ENCODE peak calls at places on chromosome 22, in five cellular contexts. U, H, G, P and R are unnamed samples. For H3K4me1, the result is how much of the 10 kb centered on the place peaks cover.

GRCh38 chr22:26847816-26848215 is 190.4 kb downstream of the MIAT start:
- DNase-seq in H (no peak), U (no peak), P (no peak), G (no peak), R (no peak)

GRCh38 chr22:23829845-23830372 is 8.9 kb downstream of the DERL3 start:
- DNase-seq in U (no peak), P (no peak), G (no peak), H (peak), R (no peak)

GRCh38 chr22:40463727-40464126 is 93.3 kb downstream of the SGSM3 start:
- DNase-seq in H (no peak), G (no peak), U (no peak), P (no peak), R (no peak)

GRCh38 chr22:23357028-23357427 is 176.7 kb downstream of the BCR start:
- DNase-seq in P (no peak), H (no peak), U (no peak), G (no peak), R (no peak)

GRCh38 chr22:36986242-36986821 is 32.9 kb downstream of the TST start:
- DNase-seq in G (no peak), H (no peak), P (no peak), U (peak), R (no peak)

GRCh38 chr22:41989246-41989645 is 9.3 kb upstream of the WBP2NL start:
- DNase-seq in H (no peak), P (no peak), G (no peak), U (no peak), R (no peak)

GRCh38 chr22:33542722-33543121 is 377.6 kb downstream of the LARGE1 start:
- DNase-seq in G (no peak), H (no peak), U (no peak), P (no peak), R (no peak)

GRCh38 chr22:31088233-31088986 is 7.3 kb downstream of the SMTN start:
- DNase-seq in U (no peak), G (no peak), P (no peak), H (no peak), R (peak)

GRCh38 chr22:44143117-44143495 is 37.6 kb upstream of the PARVG start:
- DNase-seq in U (no peak), H (no peak), G (no peak), P (no peak), R (no peak)

GRCh38 chr22:19566599-19567382 is 42.6 kb upstream of the CLDN5 start:
- DNase-seq in U (no peak), G (no peak), H (no peak), P (no peak), R (no peak)

GRCh38 chr22:42439821-42440674 is 7.8 kb upstream of the NFAM1 start:
- DNase-seq in U (peak), G (no peak), P (peak), H (peak), R (no peak)

GRCh38 chr22:19522881-19523239 is 1.4 kb downstream of the CLDN5 start:
- DNase-seq in P (no peak), U (no peak), G (no peak), H (no peak), R (no peak)

GRCh38 chr22:41943661-41944209 is 3.2 kb downstream of the CENPM start:
- DNase-seq in H (no peak), G (no peak), U (peak), P (no peak), R (no peak)

GRCh38 chr22:49954991-49955580 is 5.5 kb upstream of the PIM3 start:
- DNase-seq in U (no peak), H (no peak), G (no peak), P (no peak), R (no peak)

GRCh38 chr22:25112538-25113253 is 87.0 kb upstream of the CRYBB3 start:
- DNase-seq in G (no peak), P (no peak), H (no peak), U (no peak), R (no peak)

GRCh38 chr22:25110846-25111578 is 88.6 kb upstream of the CRYBB3 start:
- DNase-seq in P (peak), U (peak), H (peak), G (peak), R (peak)

GRCh38 chr22:25111579-25112517 is 87.8 kb upstream of the CRYBB3 start:
- DNase-seq in P (peak), U (no peak), G (peak), H (peak), R (peak)

GRCh38 chr22:25109878-25110595 is 89.6 kb upstream of the CRYBB3 start:
- DNase-seq in P (no peak), H (no peak), U (no peak), G (peak), R (peak)

GRCh38 chr22:25110596-25110845 is 89.1 kb upstream of the CRYBB3 start:
- DNase-seq in U (no peak), G (no peak), H (no peak), P (no peak), R (no peak)
- H3K4me1 ChIP-seq in U (under half), G (under half), H (under half), P (under half), R (under half)

DNA sequence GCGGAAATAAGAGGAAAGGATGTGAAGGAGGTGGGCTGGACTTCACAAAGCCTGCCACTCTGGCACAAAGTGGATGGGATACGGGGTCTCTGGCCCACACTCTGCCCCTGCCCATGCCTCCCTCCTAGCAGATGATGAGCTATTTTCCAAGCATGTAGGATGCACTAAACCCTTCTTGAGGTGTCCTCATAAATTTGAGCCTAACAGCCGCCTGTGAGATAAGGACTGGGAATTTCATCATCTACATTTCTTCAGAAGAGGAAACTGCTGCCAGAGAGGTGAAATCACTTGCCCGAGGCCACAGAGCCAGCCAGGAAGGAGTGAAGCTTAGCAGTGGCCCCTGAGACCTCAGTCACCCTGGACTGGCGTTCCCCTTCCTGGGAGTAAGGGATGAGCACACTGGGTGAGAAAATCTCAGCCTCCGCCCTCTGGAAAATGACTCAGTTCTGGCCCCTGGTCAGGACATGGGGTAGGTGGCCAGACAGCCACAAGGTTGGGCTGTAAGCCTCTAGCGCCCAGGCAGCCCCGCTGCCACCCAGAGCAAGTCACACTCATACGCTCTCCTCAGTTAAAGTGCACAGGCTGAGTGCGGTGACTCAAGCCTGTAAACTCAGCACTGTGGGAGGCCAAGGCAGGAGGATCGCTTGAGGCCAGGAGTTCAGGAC is 27.9 kb downstream of the MB start:
- DNase-seq in G (no peak), H (peak), U (peak), P (peak), R (peak)
- H3K4me1 ChIP-seq in G (under half), H (under half), U (under half), P (half or more), R (under half)

GRCh38 chr22:46678003-46678657 is 57.9 kb downstream of the GRAMD4 start:
- DNase-seq in P (no peak), U (no peak), H (no peak), G (no peak), R (no peak)
- H3K4me1 ChIP-seq in P (under half), U (under half), H (under half), G (under half), R (under half)

GRCh38 chr22:17906978-17907730 is 117.2 kb downstream of the MICAL3 start:
- DNase-seq in G (no peak), H (no peak), P (no peak), U (no peak), R (no peak)
- H3K4me1 ChIP-seq in G (under half), H (under half), P (under half), U (under half), R (under half)

GRCh38 chr22:45202333-45203149 is 38.2 kb downstream of the KIAA0930 start:
- DNase-seq in G (no peak), H (no peak), U (no peak), P (peak), R (no peak)

GRCh38 chr22:45203150-45203974 is 37.3 kb downstream of the KIAA0930 start:
- DNase-seq in U (no peak), H (no peak), G (no peak), P (no peak), R (no peak)

GRCh38 chr22:45200862-45201511 is 37.3 kb downstream of the NUP50 start:
- DNase-seq in U (peak), P (no peak), G (no peak), H (no peak), R (no peak)

GRCh38 chr22:45200230-45200629 is 36.5 kb downstream of the NUP50 start:
- DNase-seq in U (no peak), G (no peak), H (no peak), P (no peak), R (no peak)

DNA sequence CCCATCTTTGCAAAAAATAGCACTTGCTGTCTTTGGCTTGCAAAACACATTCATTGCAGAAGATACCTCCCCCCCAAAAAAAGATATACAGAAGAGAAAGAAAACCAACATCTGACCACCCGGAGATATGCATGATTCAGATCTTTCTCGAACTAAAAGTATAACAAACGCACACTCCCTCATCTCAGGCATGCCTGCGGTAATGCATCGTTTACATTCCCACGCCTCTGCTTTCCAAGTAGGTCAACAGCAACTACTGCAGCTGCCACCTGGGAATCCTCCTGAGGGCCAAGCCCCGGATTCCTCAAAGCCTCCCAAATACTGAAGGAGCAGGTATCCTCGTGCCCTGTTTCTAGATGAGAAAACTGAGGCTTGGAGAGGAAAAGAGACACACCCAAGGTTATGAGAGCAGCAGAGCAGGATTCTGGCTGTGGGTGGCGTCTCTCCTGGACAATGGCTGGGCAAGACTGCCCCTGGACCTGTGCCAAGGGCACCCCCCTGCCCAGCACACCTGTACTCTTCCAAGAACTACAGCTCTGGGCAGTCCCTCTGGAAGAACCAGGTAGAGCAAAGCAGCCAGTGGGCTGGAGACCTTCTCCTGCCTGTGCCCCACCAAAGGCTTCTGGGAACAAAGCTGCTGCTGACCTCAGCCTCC is 38.1 kb downstream of the NUP50 start:
- DNase-seq in U (peak), H (peak), P (peak), G (no peak), R (no peak)
- H3K4me1 ChIP-seq in U (under half), H (under half), P (under half), G (under half), R (under half)

DNA sequence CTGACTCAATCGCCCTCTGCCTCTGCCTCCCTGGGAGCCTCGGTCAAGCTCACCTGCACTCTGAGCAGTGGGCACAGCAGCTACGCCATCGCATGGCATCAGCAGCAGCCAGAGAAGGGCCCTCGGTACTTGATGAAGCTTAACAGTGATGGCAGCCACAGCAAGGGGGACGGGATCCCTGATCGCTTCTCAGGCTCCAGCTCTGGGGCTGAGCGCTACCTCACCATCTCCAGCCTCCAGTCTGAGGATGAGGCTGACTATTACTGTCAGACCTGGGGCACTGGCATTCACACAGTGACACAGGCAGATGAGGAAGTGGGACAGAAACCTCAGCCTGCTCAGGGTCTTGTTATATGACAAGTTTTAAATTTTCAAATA is 48.6 kb upstream of the TOP3B start:
- DNase-seq in P (no peak), U (no peak), H (no peak), G (no peak), R (no peak)
- H3K4me1 ChIP-seq in P (under half), U (under half), H (under half), G (under half), R (under half)

GRCh38 chr22:21829523-21829922 is 37.9 kb downstream of the MAPK1 start:
- DNase-seq in U (no peak), H (peak), G (no peak), P (no peak), R (no peak)

GRCh38 chr22:21826204-21826603 is 41.2 kb downstream of the MAPK1 start:
- DNase-seq in H (no peak), U (no peak), P (no peak), G (no peak), R (no peak)

GRCh38 chr22:21827628-21828267 is 39.7 kb downstream of the MAPK1 start:
- DNase-seq in H (no peak), G (no peak), U (peak), P (no peak), R (no peak)

GRCh38 chr22:21824439-21824912 is 43.0 kb downstream of the MAPK1 start:
- DNase-seq in U (no peak), P (no peak), H (no peak), G (no peak), R (no peak)

GRCh38 chr22:21828268-21828638 is 39.2 kb downstream of the MAPK1 start:
- DNase-seq in P (no peak), H (no peak), U (no peak), G (no peak), R (no peak)
- H3K4me1 ChIP-seq in P (under half), H (under half), U (under half), G (under half), R (under half)

DNA sequence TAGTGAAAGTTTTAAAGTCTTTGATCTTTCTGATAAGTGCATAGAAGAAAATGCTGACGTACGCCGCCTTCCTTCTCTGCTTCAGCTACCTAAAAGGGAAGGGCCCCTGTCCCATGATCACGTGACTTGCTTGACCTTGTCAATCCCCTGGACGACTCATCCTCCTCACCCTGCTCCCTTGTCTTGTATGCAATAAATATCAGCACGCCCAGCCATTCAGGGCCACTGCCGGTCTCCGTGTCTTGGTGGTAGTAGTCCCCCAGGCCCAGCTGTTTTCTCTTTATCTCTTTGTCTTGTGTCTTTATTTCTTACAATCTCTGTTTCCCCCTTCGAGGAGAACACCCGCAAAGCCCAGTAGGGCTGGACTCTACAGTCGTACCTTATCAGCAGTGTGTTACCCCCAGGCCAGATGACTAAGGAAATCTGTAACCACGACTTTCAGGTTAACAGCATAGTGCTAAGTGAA is 6.3 kb downstream of the NUP50 start:
- DNase-seq in H (no peak), G (no peak), P (no peak), U (peak), R (no peak)
- H3K4me1 ChIP-seq in H (under half), G (under half), P (under half), U (under half), R (under half)